ENCODE peak calls at places on chromosome 14, in four cellular contexts. Y is fibroblast of lung, U is HFF-Myc, L is adipocyte. W is an unnamed sample.
A peak's percentile ranks its signal among the peaks of the same experiment; 100 is the strongest.

GRCh38 chr14:106378191-106378590 is 851.8 kb downstream of the TMEM121 start:
- DNase-seq in Y (no peak), U (no peak), L (no peak), W (no peak)

GRCh38 chr14:65192686-65193085 is 90.4 kb upstream of the MAX start:
- DNase-seq in Y (no peak), U (no peak), L (no peak), W (no peak)

GRCh38 chr14:69713976-69714716 is 52.8 kb upstream of the SRSF5 start:
- DNase-seq in Y (no peak), U (no peak), L (no peak), W (no peak)

GRCh38 chr14:28298156-28298555 is 468.4 kb upstream of the FOXG1 start:
- DNase-seq in Y (peak; percentile 65), U (no peak), L (peak; percentile 13), W (no peak)

GRCh38 chr14:92613008-92613658 is 99.6 kb downstream of the RIN3 start:
- DNase-seq in Y (peak; percentile 34), U (no peak), L (peak; percentile 15), W (no peak)

GRCh38 chr14:50739186-50739585 is 71.1 kb upstream of the SAV1 start:
- DNase-seq in Y (no peak), U (no peak), L (no peak), W (no peak)

GRCh38 chr14:24395609-24396580 is 2.9 kb upstream of the NYNRIN start:
- DNase-seq in Y (peak; percentile 21), U (no peak), L (peak; percentile 26), W (no peak)

GRCh38 chr14:24831677-24832076 is 197.7 kb upstream of the GZMB start:
- DNase-seq in Y (no peak), U (no peak), L (no peak), W (no peak)

GRCh38 chr14:31560759-31561154 is 447 bp upstream of the NUBPL start:
- DNase-seq in Y (peak; percentile 9), U (no peak), L (peak; percentile 10), W (no peak)

GRCh38 chr14:100221419-100222218 is 17.3 kb upstream of the YY1 start:
- DNase-seq in Y (peak; percentile 67), U (no peak), L (peak; percentile 84), W (no peak)

GRCh38 chr14:90518941-90519256 is 122.1 kb downstream of the CALM1 start:
- DNase-seq in Y (no peak), U (no peak), L (no peak), W (no peak)

GRCh38 chr14:91303091-91303923 is 58.8 kb upstream of the GPR68 start:
- DNase-seq in Y (no peak), U (no peak), L (no peak), W (no peak)

GRCh38 chr14:59360923-59361794 is 104.0 kb downstream of the GPR135 start:
- DNase-seq in Y (peak; percentile 92), U (no peak), L (peak; percentile 54), W (peak; percentile 16)
- H3K4me3 ChIP-seq in Y (no peak overlapping the region), U (no peak overlapping the region), L (peak overlapping the region; percentile 39), W (no peak overlapping the region)

DNA sequence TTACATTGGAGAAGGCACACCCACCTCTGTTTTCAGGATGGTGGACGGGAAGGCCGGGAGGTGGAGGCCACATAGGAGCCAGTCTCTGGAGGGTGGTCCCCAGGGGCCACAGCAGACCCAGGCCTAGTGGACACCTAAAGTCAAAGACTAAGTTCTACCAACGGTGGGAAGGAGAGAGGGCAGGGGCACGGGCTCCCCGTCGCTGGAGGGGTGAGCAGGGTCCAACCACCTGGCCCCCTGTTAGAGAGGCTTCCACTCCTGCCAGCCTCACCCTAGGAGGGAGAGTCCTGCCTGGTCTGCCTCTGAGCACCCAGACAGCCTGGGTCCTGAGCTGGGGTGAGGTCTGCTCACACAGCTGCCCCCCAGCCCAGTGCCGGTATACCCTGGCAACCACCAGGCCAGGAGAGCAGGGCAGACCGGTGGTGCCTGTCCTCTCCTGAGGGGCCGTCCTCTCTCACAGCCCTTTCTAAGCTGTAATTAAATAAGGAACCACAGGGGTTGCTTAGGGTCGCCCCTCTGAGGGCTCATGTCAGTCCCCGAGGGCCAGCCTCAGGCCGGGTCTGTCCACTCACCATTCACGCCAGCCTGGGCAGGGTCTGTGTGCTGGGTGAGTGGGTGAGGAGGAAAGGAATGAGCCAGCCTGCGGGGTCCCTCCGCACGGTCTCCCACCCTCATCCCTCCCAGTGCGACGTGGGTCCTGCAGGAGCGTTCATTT is 2.3 kb downstream of the INF2 start:
- DNase-seq in Y (no peak), U (no peak), L (no peak), W (no peak)
- H3K4me3 ChIP-seq in Y (peak overlapping the region; percentile 14), U (peak overlapping the region; percentile 91), L (peak overlapping the region; percentile 93), W (peak overlapping the region; percentile 68)

DNA sequence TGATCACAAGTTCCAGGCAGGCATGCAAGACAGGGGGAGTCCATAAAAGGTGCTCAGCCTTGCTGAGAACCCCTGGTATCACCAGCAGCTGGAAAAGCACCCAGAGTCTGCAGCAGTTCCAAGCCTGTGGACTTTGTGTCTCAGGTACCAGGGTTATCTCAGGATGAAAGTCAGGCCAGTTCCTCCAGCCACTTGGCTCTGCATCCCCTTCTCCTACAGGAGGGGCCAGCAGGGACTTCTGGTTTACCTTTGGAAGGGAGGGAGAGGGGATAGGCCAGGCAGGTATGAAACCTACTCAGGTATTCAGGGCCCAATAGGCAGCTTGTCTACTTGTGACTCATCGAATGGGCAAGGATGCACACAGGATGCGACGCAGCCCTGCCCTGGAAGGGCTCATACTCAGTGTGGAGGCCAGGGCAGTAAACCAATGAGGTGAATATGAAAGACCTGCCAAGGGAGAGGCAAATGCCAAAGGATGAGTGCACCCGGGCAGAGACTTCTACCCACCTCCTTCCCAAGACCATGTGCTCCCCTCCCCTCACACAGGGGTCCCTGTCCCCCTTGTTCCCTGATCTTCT is 148.2 kb downstream of the SLC38A6 start:
- DNase-seq in Y (no peak), U (no peak), L (no peak), W (no peak)
- H3K4me3 ChIP-seq in Y (no peak overlapping the region), U (no peak overlapping the region), L (no peak overlapping the region), W (no peak overlapping the region)

GRCh38 chr14:76923422-76924362 is 97.5 kb downstream of the LRRC74A start:
- DNase-seq in Y (no peak), U (no peak), L (no peak), W (no peak)
- H3K4me3 ChIP-seq in Y (no peak overlapping the region), U (no peak overlapping the region), L (no peak overlapping the region), W (no peak overlapping the region)

W was measured in AG09309.